ENCODE peak calls at places on chromosomes 7 and 10, in ten cellular contexts. P is PC-3, N is astrocyte, J is neuronal stem cell, X is ascending aorta, Z is adrenal gland, I is K562, R is foreskin fibroblast, A is SJSA1, Q is dorsolateral prefrontal cortex. U is an unnamed sample.

GRCh38 chr7:81600608-81601007 is 169.2 kb downstream of the HGF start:
- DNase-seq in P (peak; percentile 23), N (peak; percentile 99), J (no peak), X (no peak), Z (no peak), I (no peak), R (peak; percentile 71), A (no peak), Q (no peak), U (no peak)

GRCh38 chr10:28382520-28383269 is 79.8 kb upstream of the MPP7 start:
- DNase-seq in P (peak; percentile 66), N (peak; percentile 42), J (no peak), X (no peak), Z (no peak), I (no peak), R (peak; percentile 79), A (no peak), Q (no peak), U (peak; percentile 90)

GRCh38 chr7:50614721-50615518 is 49.7 kb upstream of the DDC start:
- DNase-seq in P (peak; percentile 19), N (no peak), J (no peak), X (no peak), Z (no peak), I (no peak), R (peak; percentile 33), A (no peak), Q (no peak), U (peak; percentile 13)

GRCh38 chr7:107130487-107131220 is 38.1 kb upstream of the HBP1 start:
- DNase-seq in P (peak; percentile 15), N (peak; percentile 30), J (no peak), X (no peak), Z (no peak), I (no peak), R (no peak), A (no peak), Q (no peak), U (no peak)

GRCh38 chr10:16905304-16905703 is 88.1 kb upstream of the RSU1 start:
- DNase-seq in P (no peak), N (peak; percentile 60), J (no peak), X (no peak), Z (no peak), I (no peak), R (peak; percentile 88), A (no peak), Q (no peak), U (no peak)

GRCh38 chr10:74760042-74760979 is 66.1 kb upstream of the KAT6B start:
- DNase-seq in P (peak; percentile 65), N (no peak), J (no peak), X (no peak), Z (no peak), I (no peak), R (peak; percentile 47), A (no peak), Q (no peak), U (no peak)

GRCh38 chr7:46990761-46991160 is 591.1 kb downstream of the TNS3 start:
- DNase-seq in P (no peak), N (peak; percentile 59), J (no peak), X (no peak), Z (no peak), I (no peak), R (peak; percentile 36), A (no peak), Q (no peak), U (no peak)

GRCh38 chr10:11177926-11178453 is 160.3 kb downstream of the CELF2 start:
- DNase-seq in P (no peak), N (no peak), J (no peak), X (no peak), Z (no peak), I (peak; percentile 17), R (no peak), A (no peak), Q (no peak), U (no peak)

GRCh38 chr7:151244156-151244870 is 4.2 kb downstream of the SMARCD3 start:
- DNase-seq in P (peak; percentile 41), N (no peak), J (peak; percentile 70), X (no peak), Z (no peak), I (peak; percentile 83), R (peak; percentile 73), A (peak; percentile 47), Q (no peak), U (peak; percentile 33)

GRCh38 chr7:151247016-151247580 is 1.4 kb downstream of the SMARCD3 start:
- DNase-seq in P (no peak), N (no peak), J (no peak), X (no peak), Z (no peak), I (no peak), R (peak; percentile 44), A (no peak), Q (no peak), U (no peak)

GRCh38 chr7:151246161-151247015 is 2.1 kb downstream of the SMARCD3 start:
- DNase-seq in P (no peak), N (no peak), J (no peak), X (no peak), Z (no peak), I (no peak), R (peak; percentile 60), A (no peak), Q (no peak), U (no peak)

GRCh38 chr7:151244871-151245346 is 3.6 kb downstream of the SMARCD3 start:
- DNase-seq in P (no peak), N (no peak), J (no peak), X (no peak), Z (no peak), I (no peak), R (no peak), A (no peak), Q (no peak), U (no peak)

DNA sequence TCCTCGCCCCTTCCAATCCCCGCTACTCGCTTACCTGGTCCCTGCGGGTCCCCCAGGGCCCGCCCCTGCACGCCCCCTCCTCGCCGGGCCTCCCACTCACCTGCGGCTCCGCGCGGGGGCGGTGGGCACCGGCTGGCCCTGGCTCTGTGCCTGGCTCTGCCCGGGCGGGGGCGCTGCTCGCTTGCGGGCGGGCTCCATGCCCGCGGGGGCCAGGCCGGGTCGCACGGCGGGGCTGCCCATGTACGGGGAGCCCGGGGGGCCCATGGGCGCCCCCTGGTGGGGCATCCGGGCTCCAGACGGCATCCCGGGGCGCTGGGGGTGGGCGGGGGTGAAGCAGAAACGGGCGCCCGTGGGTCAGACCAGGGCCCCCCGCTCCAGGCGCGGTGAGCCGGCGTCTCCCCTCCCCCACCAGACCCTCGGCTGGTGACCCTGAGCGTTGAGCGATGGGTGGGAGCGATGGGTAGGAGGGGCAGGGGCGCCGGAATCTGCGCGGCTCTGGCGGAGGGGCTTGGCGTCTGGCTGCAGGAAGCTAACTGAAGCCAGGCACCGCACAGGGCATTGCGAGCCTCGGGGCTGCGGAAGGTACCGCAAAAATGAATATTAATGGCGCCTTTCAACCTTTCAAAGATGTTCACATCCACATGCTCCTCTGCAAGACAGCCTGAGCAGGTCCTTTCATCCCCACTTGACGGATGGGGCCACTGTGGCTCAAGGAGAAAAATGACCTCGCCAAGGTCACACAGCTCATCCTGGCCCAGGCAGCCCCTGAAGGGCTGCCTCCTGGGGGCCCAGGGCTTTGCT is 2.9 kb downstream of the SMARCD3 start:
- DNase-seq in P (peak; percentile 30), N (no peak), J (peak; percentile 36), X (no peak), Z (no peak), I (peak; percentile 96), R (peak; percentile 67), A (no peak), Q (no peak), U (no peak)
- H3K4me3 ChIP-seq in P (peak overlapping the region; percentile 30), N (no peak overlapping the region), J (no peak overlapping the region), X (peak overlapping the region; percentile 50), Z (no peak overlapping the region), I (peak overlapping the region; percentile 15), R (peak overlapping the region; percentile 28), A (no peak overlapping the region), Q (peak overlapping the region; percentile 20), U (no peak overlapping the region)

DNA sequence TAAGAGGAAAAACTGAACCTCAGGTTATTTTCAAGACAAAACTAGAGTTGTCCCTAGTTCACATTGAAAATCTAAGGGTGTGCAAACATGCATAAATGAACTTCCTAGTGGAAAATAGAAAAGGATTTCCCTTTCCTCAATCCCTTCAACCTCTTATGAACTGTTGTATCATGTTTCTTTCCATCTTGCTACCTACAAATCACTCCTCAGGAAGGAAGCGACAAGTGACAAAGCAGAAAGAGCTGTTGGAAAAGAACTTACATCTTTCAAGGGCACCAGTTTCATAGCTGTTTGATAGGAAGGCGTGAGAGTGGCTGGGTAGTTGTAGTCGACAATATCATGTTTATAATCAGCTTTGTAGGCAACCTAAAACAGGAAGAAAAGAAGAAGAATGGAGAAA is 23.9 kb downstream of the NRAP start:
- DNase-seq in P (no peak), N (no peak), J (no peak), X (no peak), Z (no peak), I (no peak), R (no peak), A (no peak), Q (no peak), U (no peak)
- H3K4me3 ChIP-seq in P (no peak overlapping the region), N (no peak overlapping the region), J (no peak overlapping the region), X (no peak overlapping the region), Z (no peak overlapping the region), I (no peak overlapping the region), R (no peak overlapping the region), A (no peak overlapping the region), Q (no peak overlapping the region), U (no peak overlapping the region)

GRCh38 chr7:30751257-30751650 is 681 bp upstream of the INMT start:
- DNase-seq in P (no peak), N (no peak), J (no peak), X (no peak), Z (no peak), I (no peak), R (no peak), A (no peak), Q (no peak), U (no peak)

GRCh38 chr7:30750574-30751256 is 1.2 kb upstream of the INMT start:
- DNase-seq in P (no peak), N (peak; percentile 91), J (no peak), X (no peak), Z (no peak), I (no peak), R (peak; percentile 98), A (peak; percentile 91), Q (peak; percentile 64), U (no peak)

GRCh38 chr7:30752484-30752883 is 549 bp downstream of the INMT start:
- DNase-seq in P (no peak), N (no peak), J (no peak), X (no peak), Z (no peak), I (no peak), R (no peak), A (no peak), Q (no peak), U (no peak)

GRCh38 chr7:30752979-30753378 is 1.0 kb downstream of the INMT start:
- DNase-seq in P (no peak), N (peak; percentile 17), J (no peak), X (no peak), Z (peak; percentile 70), I (no peak), R (peak; percentile 66), A (no peak), Q (no peak), U (no peak)

GRCh38 chr7:30751696-30752273 is at the start of gene INMT:
- DNase-seq in P (no peak), N (no peak), J (no peak), X (no peak), Z (peak; percentile 39), I (no peak), R (peak; percentile 44), A (peak; percentile 11), Q (no peak), U (no peak)
- H3K4me3 ChIP-seq in P (no peak within 1 kb of the TSS), N (no peak within 1 kb of the TSS), J (no peak within 1 kb of the TSS), X (peak within 1 kb of the TSS; percentile 47), Z (no peak within 1 kb of the TSS), I (no peak within 1 kb of the TSS), R (no peak within 1 kb of the TSS), A (no peak within 1 kb of the TSS), Q (no peak within 1 kb of the TSS), U (no peak within 1 kb of the TSS)

GRCh38 chr7:29318853-29319718 is 124.5 kb downstream of the CHN2 start:
- DNase-seq in P (no peak), N (no peak), J (no peak), X (no peak), Z (no peak), I (no peak), R (no peak), A (no peak), Q (no peak), U (no peak)
- H3K4me3 ChIP-seq in P (no peak overlapping the region), N (no peak overlapping the region), J (no peak overlapping the region), X (no peak overlapping the region), Z (no peak overlapping the region), I (no peak overlapping the region), R (no peak overlapping the region), A (no peak overlapping the region), Q (peak overlapping the region; percentile 5), U (no peak overlapping the region)